ENCODE peak calls at places on chromosomes 5 and 9, in seven cellular contexts. One of them, this sample, is unnamed.

GRCh38 chr9:115691097-115691496 is 462.5 kb upstream of the PAPPA start:
- DNase-seq in glomerular endothelial cell: no peak
- DNase-seq in NCI-H446 treated with DMSO at 0.1 percent for 48 hours: no peak
- DNase-seq in NCI-H510A treated with DMSO at 0.1 percent for 48 hours: no peak
- DNase-seq in activated T-cell treated with anti-CD3 and anti-CD28 coated beads, Interleukin-2, amount 50 U/mL, for 1 hour: no peak
- DNase-seq in tibial artery: no peak
- DNase-seq in kidney epithelial cell: peak
- DNase-seq in this sample: peak

GRCh38 chr5:131163315-131164119 is 1.5 kb downstream of the HINT1 start:
- DNase-seq in activated T-cell treated with anti-CD3 and anti-CD28 coated beads, Interleukin-2, amount 50 U/mL, for 1 hour: no peak
- DNase-seq in tibial artery: no peak
- DNase-seq in NCI-H446 treated with DMSO at 0.1 percent for 48 hours: no peak
- DNase-seq in glomerular endothelial cell: no peak
- DNase-seq in kidney epithelial cell: no peak
- DNase-seq in NCI-H510A treated with DMSO at 0.1 percent for 48 hours: peak
- DNase-seq in this sample: peak

GRCh38 chr9:11893331-11893730 is 799.9 kb upstream of the TYRP1 start:
- DNase-seq in NCI-H446 treated with DMSO at 0.1 percent for 48 hours: no peak
- DNase-seq in glomerular endothelial cell: no peak
- DNase-seq in activated T-cell treated with anti-CD3 and anti-CD28 coated beads, Interleukin-2, amount 50 U/mL, for 1 hour: no peak
- DNase-seq in NCI-H510A treated with DMSO at 0.1 percent for 48 hours: no peak
- DNase-seq in tibial artery: no peak
- DNase-seq in kidney epithelial cell: peak
- DNase-seq in this sample: no peak

GRCh38 chr5:68169898-68170297 is 45.7 kb upstream of the PIK3R1 start:
- DNase-seq in glomerular endothelial cell: no peak
- DNase-seq in NCI-H446 treated with DMSO at 0.1 percent for 48 hours: no peak
- DNase-seq in kidney epithelial cell: no peak
- DNase-seq in NCI-H510A treated with DMSO at 0.1 percent for 48 hours: no peak
- DNase-seq in activated T-cell treated with anti-CD3 and anti-CD28 coated beads, Interleukin-2, amount 50 U/mL, for 1 hour: no peak
- DNase-seq in tibial artery: no peak
- DNase-seq in this sample: no peak

GRCh38 chr5:78566747-78567449 is 81.7 kb downstream of the LHFPL2 start:
- DNase-seq in tibial artery: no peak
- DNase-seq in NCI-H446 treated with DMSO at 0.1 percent for 48 hours: no peak
- DNase-seq in kidney epithelial cell: no peak
- DNase-seq in NCI-H510A treated with DMSO at 0.1 percent for 48 hours: no peak
- DNase-seq in glomerular endothelial cell: peak
- DNase-seq in activated T-cell treated with anti-CD3 and anti-CD28 coated beads, Interleukin-2, amount 50 U/mL, for 1 hour: no peak
- DNase-seq in this sample: peak

GRCh38 chr5:930853-931252 is 38.2 kb downstream of the TRIP13 start:
- DNase-seq in NCI-H510A treated with DMSO at 0.1 percent for 48 hours: no peak
- DNase-seq in tibial artery: no peak
- DNase-seq in glomerular endothelial cell: no peak
- DNase-seq in activated T-cell treated with anti-CD3 and anti-CD28 coated beads, Interleukin-2, amount 50 U/mL, for 1 hour: no peak
- DNase-seq in kidney epithelial cell: no peak
- DNase-seq in NCI-H446 treated with DMSO at 0.1 percent for 48 hours: no peak
- DNase-seq in this sample: no peak

GRCh38 chr9:17613723-17614122 is 34.9 kb downstream of the SH3GL2 start:
- DNase-seq in glomerular endothelial cell: no peak
- DNase-seq in kidney epithelial cell: peak
- DNase-seq in NCI-H510A treated with DMSO at 0.1 percent for 48 hours: peak
- DNase-seq in tibial artery: no peak
- DNase-seq in NCI-H446 treated with DMSO at 0.1 percent for 48 hours: peak
- DNase-seq in activated T-cell treated with anti-CD3 and anti-CD28 coated beads, Interleukin-2, amount 50 U/mL, for 1 hour: no peak
- DNase-seq in this sample: peak

GRCh38 chr9:91958179-91958578 is 8.2 kb upstream of the ROR2 start:
- DNase-seq in activated T-cell treated with anti-CD3 and anti-CD28 coated beads, Interleukin-2, amount 50 U/mL, for 1 hour: no peak
- DNase-seq in glomerular endothelial cell: no peak
- DNase-seq in NCI-H446 treated with DMSO at 0.1 percent for 48 hours: no peak
- DNase-seq in kidney epithelial cell: no peak
- DNase-seq in tibial artery: peak
- DNase-seq in NCI-H510A treated with DMSO at 0.1 percent for 48 hours: no peak
- DNase-seq in this sample: no peak

GRCh38 chr5:10275460-10275859 is 25.4 kb downstream of the CCT5 start:
- DNase-seq in glomerular endothelial cell: no peak
- DNase-seq in kidney epithelial cell: no peak
- DNase-seq in NCI-H446 treated with DMSO at 0.1 percent for 48 hours: no peak
- DNase-seq in tibial artery: no peak
- DNase-seq in NCI-H510A treated with DMSO at 0.1 percent for 48 hours: no peak
- DNase-seq in activated T-cell treated with anti-CD3 and anti-CD28 coated beads, Interleukin-2, amount 50 U/mL, for 1 hour: no peak
- DNase-seq in this sample: no peak

GRCh38 chr9:68785965-68786364 is 80.9 kb downstream of the PIP5K1B start:
- DNase-seq in NCI-H446 treated with DMSO at 0.1 percent for 48 hours: no peak
- DNase-seq in tibial artery: no peak
- DNase-seq in activated T-cell treated with anti-CD3 and anti-CD28 coated beads, Interleukin-2, amount 50 U/mL, for 1 hour: no peak
- DNase-seq in glomerular endothelial cell: no peak
- DNase-seq in NCI-H510A treated with DMSO at 0.1 percent for 48 hours: no peak
- DNase-seq in kidney epithelial cell: no peak
- DNase-seq in this sample: no peak

GRCh38 chr5:175092691-175093090 is 351.3 kb downstream of the DRD1 start:
- DNase-seq in glomerular endothelial cell: no peak
- DNase-seq in kidney epithelial cell: no peak
- DNase-seq in NCI-H446 treated with DMSO at 0.1 percent for 48 hours: no peak
- DNase-seq in tibial artery: no peak
- DNase-seq in NCI-H510A treated with DMSO at 0.1 percent for 48 hours: peak
- DNase-seq in activated T-cell treated with anti-CD3 and anti-CD28 coated beads, Interleukin-2, amount 50 U/mL, for 1 hour: no peak
- DNase-seq in this sample: no peak

GRCh38 chr5:79974896-79975295 is 16.2 kb downstream of the MTX3 start:
- DNase-seq in NCI-H510A treated with DMSO at 0.1 percent for 48 hours: no peak
- DNase-seq in activated T-cell treated with anti-CD3 and anti-CD28 coated beads, Interleukin-2, amount 50 U/mL, for 1 hour: no peak
- DNase-seq in kidney epithelial cell: peak
- DNase-seq in tibial artery: no peak
- DNase-seq in glomerular endothelial cell: no peak
- DNase-seq in NCI-H446 treated with DMSO at 0.1 percent for 48 hours: no peak
- DNase-seq in this sample: peak

GRCh38 chr9:127173063-127173462 is 50.6 kb upstream of the ANGPTL2 start:
- DNase-seq in NCI-H510A treated with DMSO at 0.1 percent for 48 hours: no peak
- DNase-seq in activated T-cell treated with anti-CD3 and anti-CD28 coated beads, Interleukin-2, amount 50 U/mL, for 1 hour: no peak
- DNase-seq in glomerular endothelial cell: no peak
- DNase-seq in kidney epithelial cell: no peak
- DNase-seq in tibial artery: no peak
- DNase-seq in NCI-H446 treated with DMSO at 0.1 percent for 48 hours: no peak
- DNase-seq in this sample: no peak

GRCh38 chr9:18137815-18138214 is 336.1 kb upstream of the ADAMTSL1 start:
- DNase-seq in tibial artery: no peak
- DNase-seq in NCI-H446 treated with DMSO at 0.1 percent for 48 hours: no peak
- DNase-seq in NCI-H510A treated with DMSO at 0.1 percent for 48 hours: no peak
- DNase-seq in activated T-cell treated with anti-CD3 and anti-CD28 coated beads, Interleukin-2, amount 50 U/mL, for 1 hour: no peak
- DNase-seq in glomerular endothelial cell: no peak
- DNase-seq in kidney epithelial cell: no peak
- DNase-seq in this sample: no peak

GRCh38 chr5:175859422-175859821 is 12.0 kb upstream of the CPLX2 start:
- DNase-seq in activated T-cell treated with anti-CD3 and anti-CD28 coated beads, Interleukin-2, amount 50 U/mL, for 1 hour: no peak
- DNase-seq in NCI-H510A treated with DMSO at 0.1 percent for 48 hours: no peak
- DNase-seq in glomerular endothelial cell: no peak
- DNase-seq in kidney epithelial cell: no peak
- DNase-seq in NCI-H446 treated with DMSO at 0.1 percent for 48 hours: no peak
- DNase-seq in tibial artery: no peak
- DNase-seq in this sample: no peak

GRCh38 chr9:85401998-85402397 is 339.8 kb downstream of the AGTPBP1 start:
- DNase-seq in glomerular endothelial cell: no peak
- DNase-seq in NCI-H446 treated with DMSO at 0.1 percent for 48 hours: no peak
- DNase-seq in NCI-H510A treated with DMSO at 0.1 percent for 48 hours: no peak
- DNase-seq in activated T-cell treated with anti-CD3 and anti-CD28 coated beads, Interleukin-2, amount 50 U/mL, for 1 hour: no peak
- DNase-seq in tibial artery: no peak
- DNase-seq in kidney epithelial cell: no peak
- DNase-seq in this sample: peak

GRCh38 chr5:170732685-170733084 is 50.8 kb upstream of the GABRP start:
- DNase-seq in glomerular endothelial cell: no peak
- DNase-seq in tibial artery: no peak
- DNase-seq in NCI-H510A treated with DMSO at 0.1 percent for 48 hours: no peak
- DNase-seq in NCI-H446 treated with DMSO at 0.1 percent for 48 hours: no peak
- DNase-seq in activated T-cell treated with anti-CD3 and anti-CD28 coated beads, Interleukin-2, amount 50 U/mL, for 1 hour: no peak
- DNase-seq in kidney epithelial cell: no peak
- DNase-seq in this sample: no peak

This sample was measured in RWPE1.